ENCODE peak calls at places on chromosome 11, in ten cellular contexts. L is left ventricle myocardium inferior; I is cardiac fibroblast; Z is tibial artery; O is pancreas; H is neuronal stem cell; A is fibroblast of mammary gland; S is A549; X is PC-9; T is CD8-positive, alpha-beta memory T cell. C is an unnamed sample.
A peak's percentile ranks its signal among the peaks of the same experiment; 100 is the strongest.

GRCh38 chr11:3686751-3687150 is 15.6 kb upstream of the CHRNA10 start:
- DNase-seq in X (no peak), O (no peak), A (peak; percentile 30), H (no peak), Z (no peak), I (no peak), T (no peak), L (no peak), S (no peak), C (no peak)

GRCh38 chr11:129247129-129247528 is 55.0 kb upstream of the ARHGAP32 start:
- DNase-seq in Z (no peak), H (no peak), L (no peak), I (no peak), X (no peak), O (no peak), S (peak; percentile 18), A (peak; percentile 16), T (no peak), C (no peak)

GRCh38 chr11:88831303-88831890 is 234.4 kb downstream of the GRM5 start:
- DNase-seq in A (no peak), H (no peak), S (no peak), L (no peak), O (no peak), I (no peak), T (no peak), X (no peak), Z (peak; percentile 52), C (no peak)

GRCh38 chr11:116215471-116216113 is 557.2 kb downstream of the BUD13 start:
- DNase-seq in T (no peak), X (no peak), Z (no peak), S (peak; percentile 6), L (no peak), I (no peak), A (no peak), O (no peak), H (no peak), C (no peak)

GRCh38 chr11:18420067-18420466 is 7.9 kb downstream of the LDHC start:
- DNase-seq in Z (no peak), L (no peak), O (no peak), X (no peak), S (no peak), I (no peak), A (no peak), H (no peak), T (no peak), C (no peak)

GRCh38 chr11:129209891-129210830 is 18.0 kb upstream of the ARHGAP32 start:
- DNase-seq in I (no peak), Z (no peak), A (no peak), L (no peak), X (no peak), H (no peak), S (no peak), O (no peak), T (no peak), C (no peak)

GRCh38 chr11:67033661-67034166 is 10.8 kb downstream of the SYT12 start:
- DNase-seq in Z (peak; percentile 76), S (no peak), T (no peak), I (peak; percentile 88), O (no peak), A (peak; percentile 97), L (no peak), H (no peak), X (no peak), C (no peak)

GRCh38 chr11:59898652-59899051 is 20.1 kb downstream of the OOSP3 start:
- DNase-seq in T (no peak), I (no peak), X (peak; percentile 55), Z (no peak), O (no peak), A (no peak), S (peak; percentile 14), L (no peak), H (no peak), C (no peak)

GRCh38 chr11:37973926-37974325 is 1375.9 kb upstream of the RAG2 start:
- DNase-seq in I (no peak), Z (no peak), L (no peak), T (no peak), X (no peak), O (no peak), A (no peak), S (no peak), H (no peak), C (no peak)

GRCh38 chr11:47186076-47186936 is at the start of gene PACSIN3:
- DNase-seq in X (peak; percentile 64), Z (peak; percentile 78), T (peak; percentile 23), I (peak; percentile 45), L (peak; percentile 69), O (peak; percentile 79), S (peak; percentile 58), A (no peak), H (peak; percentile 40), C (peak; percentile 46)

GRCh38 chr11:38014405-38014804 is 1416.4 kb upstream of the RAG2 start:
- DNase-seq in I (peak; percentile 92), T (no peak), S (no peak), O (no peak), Z (no peak), L (no peak), H (no peak), A (peak; percentile 8), X (no peak), C (no peak)

GRCh38 chr11:76495017-76495416 is 50.2 kb downstream of the EMSY start:
- DNase-seq in T (peak; percentile 28), S (no peak), Z (no peak), X (no peak), L (no peak), H (no peak), I (no peak), A (no peak), O (no peak), C (peak; percentile 30)

GRCh38 chr11:553949-554398 is 6.6 kb downstream of the LMNTD2 start:
- DNase-seq in O (peak; percentile 72), L (no peak), Z (no peak), S (no peak), H (no peak), T (no peak), I (no peak), X (no peak), A (no peak), C (no peak)
- H3K4me3 ChIP-seq in O (no peak overlapping the region), L (no peak overlapping the region), Z (no peak overlapping the region), S (no peak overlapping the region), H (no peak overlapping the region), T (no peak overlapping the region), I (no peak overlapping the region), X (no peak overlapping the region), A (no peak overlapping the region), C (no peak overlapping the region)

DNA sequence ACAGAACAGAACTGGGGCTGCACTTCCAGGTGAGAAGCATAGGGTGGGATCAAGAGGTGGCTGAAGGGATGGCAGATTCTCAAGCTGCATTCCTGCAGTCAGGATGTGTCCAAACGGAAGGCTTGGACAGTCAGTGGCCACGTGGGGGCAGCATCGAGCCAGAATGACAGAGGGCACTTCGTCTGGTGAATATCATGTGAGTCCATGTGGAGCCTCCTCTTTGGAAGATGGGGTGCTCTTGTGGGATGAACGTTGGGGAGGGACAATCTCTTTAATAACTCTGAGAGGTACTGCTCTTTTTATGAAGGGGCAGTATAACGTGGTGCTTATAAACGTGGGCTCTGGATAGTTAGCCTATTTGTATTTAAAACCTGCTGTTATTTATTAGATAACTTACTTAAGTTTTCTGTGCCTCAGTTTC is 154.9 kb upstream of the NAV2 start:
- DNase-seq in H (peak; percentile 77), Z (peak; percentile 86), L (peak; percentile 77), O (peak; percentile 86), X (peak; percentile 81), A (peak; percentile 77), I (peak; percentile 78), T (peak; percentile 40), S (peak; percentile 78), C (peak; percentile 49)
- H3K4me3 ChIP-seq in H (no peak overlapping the region), Z (no peak overlapping the region), L (no peak overlapping the region), O (no peak overlapping the region), X (no peak overlapping the region), A (no peak overlapping the region), I (no peak overlapping the region), T (no peak overlapping the region), S (no peak overlapping the region), C (no peak overlapping the region)

DNA sequence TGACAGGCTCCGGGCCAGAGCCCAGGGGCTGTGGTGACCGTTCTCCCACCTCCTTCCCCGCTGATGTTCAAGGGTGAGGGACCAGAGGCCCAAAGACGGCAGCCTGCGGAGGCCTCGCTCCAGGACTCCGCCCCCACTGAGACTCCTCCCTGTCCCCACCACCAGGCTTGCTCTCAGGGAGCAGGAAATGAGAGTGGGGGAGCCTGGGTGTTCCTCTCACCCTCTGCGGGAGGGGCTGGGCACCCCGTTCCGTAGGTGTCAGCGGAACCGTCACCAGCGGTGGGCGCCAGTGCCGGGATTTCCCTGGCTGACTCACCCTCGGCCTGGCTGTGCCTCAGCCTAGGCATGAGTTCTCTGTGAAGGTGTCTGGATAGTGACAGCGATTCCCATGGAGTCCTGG is 15.7 kb downstream of the DAGLA start:
- DNase-seq in Z (peak; percentile 86), T (peak; percentile 89), X (peak; percentile 94), O (peak; percentile 83), L (peak; percentile 79), S (peak; percentile 74), A (peak; percentile 78), H (no peak), I (peak; percentile 65), C (peak; percentile 91)
- H3K4me3 ChIP-seq in Z (peak overlapping the region; percentile 39), T (peak overlapping the region; percentile 43), X (peak overlapping the region; percentile 34), O (no peak overlapping the region), L (peak overlapping the region; percentile 49), S (no peak overlapping the region), A (peak overlapping the region; percentile 15), H (no peak overlapping the region), I (no peak overlapping the region), C (peak overlapping the region; percentile 13)

DNA sequence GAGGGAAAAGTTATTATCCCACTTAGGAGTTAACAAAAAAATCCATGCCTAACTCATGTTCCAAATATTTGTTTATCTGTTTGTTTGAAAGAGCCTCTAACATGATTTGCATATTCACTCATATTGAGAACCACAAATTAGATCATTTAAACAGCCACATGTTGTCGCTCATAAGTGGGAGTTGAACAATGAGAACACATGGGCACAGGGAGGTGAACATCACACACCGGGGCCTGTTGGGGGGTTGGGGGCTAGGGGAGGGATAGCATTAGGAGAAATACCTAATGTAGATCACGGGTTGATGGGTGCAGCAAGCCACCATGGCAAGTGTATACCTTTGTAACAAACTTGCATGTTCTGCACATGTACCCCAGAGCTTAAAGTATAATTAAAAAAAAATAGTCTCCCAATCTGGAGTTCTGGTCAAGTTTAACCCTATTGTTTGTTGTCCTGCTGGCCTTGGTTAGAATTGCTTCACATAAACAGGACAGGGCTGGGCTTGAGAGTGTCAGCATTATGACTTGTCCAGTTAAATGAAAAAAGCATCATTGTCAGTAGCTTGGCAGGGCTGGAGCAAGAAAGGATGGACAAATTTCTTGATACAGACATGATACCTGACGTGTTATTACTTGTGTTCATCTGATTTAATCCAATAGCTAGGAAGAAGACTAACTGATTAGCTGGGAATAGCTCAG is 57.8 kb upstream of the PSMA1 start:
- DNase-seq in X (no peak), I (peak; percentile 30), T (peak; percentile 40), H (no peak), A (no peak), S (no peak), L (no peak), Z (no peak), O (no peak), C (no peak)
- H3K4me3 ChIP-seq in X (no peak overlapping the region), I (no peak overlapping the region), T (peak overlapping the region; percentile 13), H (no peak overlapping the region), A (no peak overlapping the region), S (no peak overlapping the region), L (no peak overlapping the region), Z (no peak overlapping the region), O (no peak overlapping the region), C (peak overlapping the region; percentile 71)